ENCODE peak calls at places on chromosomes 1 and 21, in nine cellular contexts. One of them, this sample, is unnamed.

GRCh38 chr1:163046071-163046470 is 23.1 kb upstream of the RGS4 start:
- DNase-seq in kidney epithelial cell: no peak
- DNase-seq in Caco-2: no peak
- DNase-seq in CD8-positive, alpha-beta T cell: no peak
- DNase-seq in OCI-LY7: no peak
- DNase-seq in upper lobe of right lung: no peak
- DNase-seq in tibial nerve: no peak
- DNase-seq in suprapubic skin: no peak
- DNase-seq in mammary epithelial cell: peak
- DNase-seq in this sample: no peak

GRCh38 chr1:68811806-68812205 is 314.9 kb upstream of the DEPDC1 start:
- DNase-seq in Caco-2: no peak
- DNase-seq in OCI-LY7: no peak
- DNase-seq in mammary epithelial cell: peak
- DNase-seq in tibial nerve: no peak
- DNase-seq in kidney epithelial cell: no peak
- DNase-seq in upper lobe of right lung: no peak
- DNase-seq in CD8-positive, alpha-beta T cell: no peak
- DNase-seq in suprapubic skin: no peak
- DNase-seq in this sample: no peak

GRCh38 chr1:245094954-245095353 is 59.8 kb upstream of the KIF26B start:
- DNase-seq in mammary epithelial cell: no peak
- DNase-seq in tibial nerve: no peak
- DNase-seq in CD8-positive, alpha-beta T cell: no peak
- DNase-seq in upper lobe of right lung: no peak
- DNase-seq in suprapubic skin: no peak
- DNase-seq in Caco-2: no peak
- DNase-seq in OCI-LY7: no peak
- DNase-seq in kidney epithelial cell: no peak
- DNase-seq in this sample: no peak

GRCh38 chr1:237788069-237788468 is 102.7 kb downstream of the ZP4 start:
- DNase-seq in kidney epithelial cell: no peak
- DNase-seq in mammary epithelial cell: no peak
- DNase-seq in suprapubic skin: no peak
- DNase-seq in upper lobe of right lung: no peak
- DNase-seq in tibial nerve: no peak
- DNase-seq in CD8-positive, alpha-beta T cell: no peak
- DNase-seq in Caco-2: no peak
- DNase-seq in OCI-LY7: no peak
- DNase-seq in this sample: no peak

GRCh38 chr21:42105916-42106315 is 34.8 kb downstream of the UMODL1 start:
- DNase-seq in suprapubic skin: no peak
- DNase-seq in Caco-2: no peak
- DNase-seq in tibial nerve: no peak
- DNase-seq in upper lobe of right lung: no peak
- DNase-seq in CD8-positive, alpha-beta T cell: no peak
- DNase-seq in OCI-LY7: no peak
- DNase-seq in kidney epithelial cell: no peak
- DNase-seq in mammary epithelial cell: no peak
- DNase-seq in this sample: no peak

GRCh38 chr1:244395965-244396364 is 55.7 kb downstream of the ADSS2 start:
- DNase-seq in upper lobe of right lung: no peak
- DNase-seq in Caco-2: peak
- DNase-seq in CD8-positive, alpha-beta T cell: no peak
- DNase-seq in tibial nerve: no peak
- DNase-seq in suprapubic skin: no peak
- DNase-seq in OCI-LY7: no peak
- DNase-seq in mammary epithelial cell: peak
- DNase-seq in kidney epithelial cell: no peak
- DNase-seq in this sample: no peak

GRCh38 chr1:55302972-55303371 is 87.8 kb upstream of the USP24 start:
- DNase-seq in tibial nerve: no peak
- DNase-seq in OCI-LY7: no peak
- DNase-seq in kidney epithelial cell: no peak
- DNase-seq in suprapubic skin: no peak
- DNase-seq in mammary epithelial cell: no peak
- DNase-seq in CD8-positive, alpha-beta T cell: no peak
- DNase-seq in upper lobe of right lung: no peak
- DNase-seq in Caco-2: no peak
- DNase-seq in this sample: no peak

GRCh38 chr1:3393987-3394920 is 60.2 kb upstream of the ARHGEF16 start:
- DNase-seq in upper lobe of right lung: no peak
- DNase-seq in tibial nerve: no peak
- DNase-seq in mammary epithelial cell: no peak
- DNase-seq in OCI-LY7: no peak
- DNase-seq in kidney epithelial cell: no peak
- DNase-seq in Caco-2: no peak
- DNase-seq in suprapubic skin: no peak
- DNase-seq in CD8-positive, alpha-beta T cell: no peak
- DNase-seq in this sample: no peak

GRCh38 chr1:155934097-155934932 is at the start of gene KHDC4:
- DNase-seq in CD8-positive, alpha-beta T cell: peak
- DNase-seq in upper lobe of right lung: peak
- DNase-seq in suprapubic skin: peak
- DNase-seq in kidney epithelial cell: peak
- DNase-seq in tibial nerve: peak
- DNase-seq in Caco-2: peak
- DNase-seq in OCI-LY7: peak
- DNase-seq in mammary epithelial cell: peak
- DNase-seq in this sample: peak

GRCh38 chr1:172895050-172895460 is 155.7 kb downstream of the TNFSF18 start:
- DNase-seq in mammary epithelial cell: no peak
- DNase-seq in OCI-LY7: peak
- DNase-seq in Caco-2: no peak
- DNase-seq in upper lobe of right lung: no peak
- DNase-seq in suprapubic skin: no peak
- DNase-seq in tibial nerve: no peak
- DNase-seq in kidney epithelial cell: no peak
- DNase-seq in CD8-positive, alpha-beta T cell: peak
- DNase-seq in this sample: no peak

GRCh38 chr1:223621312-223621734 is 44.2 kb downstream of the CAPN8 start:
- DNase-seq in mammary epithelial cell: no peak
- DNase-seq in upper lobe of right lung: no peak
- DNase-seq in OCI-LY7: no peak
- DNase-seq in kidney epithelial cell: no peak
- DNase-seq in tibial nerve: no peak
- DNase-seq in Caco-2: no peak
- DNase-seq in CD8-positive, alpha-beta T cell: no peak
- DNase-seq in suprapubic skin: no peak
- DNase-seq in this sample: no peak

GRCh38 chr1:212118167-212118871 is 82.8 kb downstream of the DTL start:
- DNase-seq in kidney epithelial cell: peak
- DNase-seq in Caco-2: no peak
- DNase-seq in CD8-positive, alpha-beta T cell: no peak
- DNase-seq in OCI-LY7: no peak
- DNase-seq in suprapubic skin: no peak
- DNase-seq in mammary epithelial cell: peak
- DNase-seq in upper lobe of right lung: no peak
- DNase-seq in tibial nerve: no peak
- DNase-seq in this sample: no peak

GRCh38 chr1:88462481-88463261 is 221.4 kb upstream of the PKN2 start:
- DNase-seq in Caco-2: no peak
- DNase-seq in mammary epithelial cell: peak
- DNase-seq in tibial nerve: no peak
- DNase-seq in upper lobe of right lung: no peak
- DNase-seq in OCI-LY7: no peak
- DNase-seq in CD8-positive, alpha-beta T cell: no peak
- DNase-seq in suprapubic skin: no peak
- DNase-seq in kidney epithelial cell: peak
- DNase-seq in this sample: no peak

GRCh38 chr1:213683529-213683928 is 304.2 kb upstream of the PROX1 start:
- DNase-seq in CD8-positive, alpha-beta T cell: no peak
- DNase-seq in OCI-LY7: no peak
- DNase-seq in mammary epithelial cell: no peak
- DNase-seq in kidney epithelial cell: no peak
- DNase-seq in suprapubic skin: no peak
- DNase-seq in upper lobe of right lung: no peak
- DNase-seq in tibial nerve: no peak
- DNase-seq in Caco-2: no peak
- DNase-seq in this sample: no peak
- H3K4me3 ChIP-seq in CD8-positive, alpha-beta T cell: no peak
- H3K4me3 ChIP-seq in OCI-LY7: no peak
- H3K4me3 ChIP-seq in mammary epithelial cell: no peak
- H3K4me3 ChIP-seq in kidney epithelial cell: no peak
- H3K4me3 ChIP-seq in suprapubic skin: no peak
- H3K4me3 ChIP-seq in upper lobe of right lung: no peak
- H3K4me3 ChIP-seq in tibial nerve: no peak
- H3K4me3 ChIP-seq in Caco-2: no peak
- H3K4me3 ChIP-seq in this sample: no peak

GRCh38 chr1:60425528-60425927 is 352.0 kb upstream of the C1orf87 start:
- DNase-seq in suprapubic skin: no peak
- DNase-seq in tibial nerve: no peak
- DNase-seq in upper lobe of right lung: no peak
- DNase-seq in OCI-LY7: peak
- DNase-seq in mammary epithelial cell: no peak
- DNase-seq in Caco-2: no peak
- DNase-seq in kidney epithelial cell: no peak
- DNase-seq in CD8-positive, alpha-beta T cell: no peak
- DNase-seq in this sample: no peak
- TF ChIP-seq CTCF in suprapubic skin: peak
- TF ChIP-seq CTCF in tibial nerve: no peak
- TF ChIP-seq CTCF in upper lobe of right lung: peak
- TF ChIP-seq CTCF in OCI-LY7: peak
- TF ChIP-seq CTCF in mammary epithelial cell: peak
- TF ChIP-seq CTCF in Caco-2: peak
- TF ChIP-seq CTCF in kidney epithelial cell: no peak
- TF ChIP-seq CTCF in CD8-positive, alpha-beta T cell: no peak
- TF ChIP-seq CTCF in this sample: peak

GRCh38 chr1:169701261-169701802 is 10.1 kb downstream of the SELL start:
- DNase-seq in upper lobe of right lung: no peak
- DNase-seq in mammary epithelial cell: no peak
- DNase-seq in Caco-2: no peak
- DNase-seq in kidney epithelial cell: no peak
- DNase-seq in OCI-LY7: peak
- DNase-seq in suprapubic skin: no peak
- DNase-seq in tibial nerve: no peak
- DNase-seq in CD8-positive, alpha-beta T cell: no peak
- DNase-seq in this sample: no peak
- H3K4me3 ChIP-seq in upper lobe of right lung: no peak
- H3K4me3 ChIP-seq in mammary epithelial cell: no peak
- H3K4me3 ChIP-seq in Caco-2: no peak
- H3K4me3 ChIP-seq in kidney epithelial cell: no peak
- H3K4me3 ChIP-seq in OCI-LY7: no peak
- H3K4me3 ChIP-seq in suprapubic skin: no peak
- H3K4me3 ChIP-seq in tibial nerve: no peak
- H3K4me3 ChIP-seq in CD8-positive, alpha-beta T cell: peak
- H3K4me3 ChIP-seq in this sample: no peak

DNA sequence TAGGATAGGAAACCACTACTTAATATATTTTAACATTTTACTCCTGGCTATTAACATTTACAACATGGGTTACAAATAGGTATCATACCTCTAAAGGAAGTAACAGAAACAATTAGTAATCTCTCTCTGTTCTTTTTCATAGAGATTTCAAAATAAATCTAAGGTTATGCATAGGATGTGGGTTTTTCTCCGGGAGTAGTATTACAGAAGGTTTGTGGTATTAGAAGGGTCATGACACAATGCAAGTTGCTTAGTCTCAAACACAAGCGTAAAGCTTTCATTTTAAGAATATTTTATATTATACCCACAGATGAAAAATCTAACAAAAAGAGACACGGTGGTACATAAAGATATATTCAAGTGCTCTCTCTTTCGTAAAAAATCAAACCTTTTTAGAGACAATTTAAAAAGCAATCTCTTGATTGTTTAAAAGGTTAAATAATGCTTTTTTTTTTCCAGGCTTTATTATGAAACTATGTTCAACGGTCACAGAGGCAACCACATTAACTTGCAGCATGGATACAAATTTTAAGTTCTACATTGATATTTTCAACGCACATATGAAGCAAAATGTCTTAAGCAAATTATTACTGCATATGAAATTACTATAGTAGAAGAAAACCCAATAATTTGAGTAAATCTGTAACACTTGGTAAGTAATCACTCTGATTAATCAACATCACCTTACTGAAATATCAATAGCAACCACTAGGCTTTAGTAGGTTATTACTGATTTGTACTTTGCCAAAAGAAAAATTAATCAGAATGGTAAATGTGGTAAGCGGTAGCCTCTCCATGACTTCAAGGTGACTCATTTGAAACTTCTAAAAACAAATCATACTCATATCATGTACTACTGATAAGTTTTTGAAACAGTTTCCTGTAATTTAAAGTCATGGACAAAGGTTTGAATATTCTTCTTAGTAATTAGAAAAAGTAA is 97.4 kb upstream of the GFI1 start:
- DNase-seq in mammary epithelial cell: peak
- DNase-seq in Caco-2: no peak
- DNase-seq in OCI-LY7: no peak
- DNase-seq in suprapubic skin: no peak
- DNase-seq in upper lobe of right lung: no peak
- DNase-seq in tibial nerve: no peak
- DNase-seq in kidney epithelial cell: peak
- DNase-seq in CD8-positive, alpha-beta T cell: no peak
- DNase-seq in this sample: no peak
- TF ChIP-seq CTCF in mammary epithelial cell: peak
- TF ChIP-seq CTCF in Caco-2: no peak
- TF ChIP-seq CTCF in OCI-LY7: no peak
- TF ChIP-seq CTCF in suprapubic skin: no peak
- TF ChIP-seq CTCF in upper lobe of right lung: no peak
- TF ChIP-seq CTCF in tibial nerve: no peak
- TF ChIP-seq CTCF in kidney epithelial cell: no peak
- TF ChIP-seq CTCF in CD8-positive, alpha-beta T cell: no peak
- TF ChIP-seq CTCF in this sample: no peak

DNA sequence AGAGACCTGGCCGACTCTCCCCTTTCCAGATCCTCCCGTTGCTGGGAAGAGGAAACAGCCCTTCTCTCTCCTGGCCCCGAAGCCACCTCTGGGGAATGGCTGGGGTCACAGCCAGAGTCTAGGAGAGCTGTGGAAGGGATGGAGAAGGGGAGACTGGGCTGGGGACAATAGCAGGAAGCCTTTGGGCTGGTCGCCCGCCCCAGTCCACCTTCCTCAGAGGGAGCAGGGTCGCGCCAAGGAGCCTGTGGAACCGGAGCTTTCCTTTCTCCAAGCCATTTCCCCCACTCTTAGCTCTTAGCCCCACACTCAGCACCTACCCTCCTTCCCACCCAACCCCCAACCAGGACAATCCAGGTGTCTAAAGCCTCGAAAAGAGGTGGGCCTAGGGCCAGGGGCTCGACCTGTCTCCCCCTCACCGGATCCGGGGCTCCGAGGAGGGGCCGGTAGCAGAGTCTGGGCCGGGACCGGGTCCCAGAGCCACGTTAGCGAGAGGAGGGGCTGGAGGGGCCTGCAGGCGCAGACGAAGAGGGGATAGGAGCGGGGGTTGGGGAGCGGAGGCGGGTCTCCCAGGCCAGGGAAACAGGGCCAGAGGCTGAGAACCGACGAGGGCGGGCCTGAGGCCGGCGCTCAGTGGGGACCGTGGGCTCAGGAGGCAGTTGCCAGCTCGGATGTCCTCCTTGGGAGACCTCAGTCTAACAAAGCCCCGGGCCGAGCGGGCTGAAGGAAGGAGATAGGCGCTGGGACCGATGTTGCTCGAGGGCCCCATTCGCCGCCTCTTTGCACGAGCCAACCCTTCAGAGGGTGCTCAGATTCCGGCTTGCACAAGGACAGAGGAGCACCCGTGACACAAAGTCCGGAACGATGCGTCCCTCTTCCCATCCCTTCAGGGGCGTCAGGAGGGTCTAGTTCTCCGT is 1.0 kb downstream of the SEMA6C start:
- DNase-seq in suprapubic skin: no peak
- DNase-seq in upper lobe of right lung: peak
- DNase-seq in OCI-LY7: no peak
- DNase-seq in kidney epithelial cell: no peak
- DNase-seq in CD8-positive, alpha-beta T cell: no peak
- DNase-seq in Caco-2: no peak
- DNase-seq in mammary epithelial cell: no peak
- DNase-seq in tibial nerve: no peak
- DNase-seq in this sample: no peak
- H3K4me3 ChIP-seq in suprapubic skin: peak
- H3K4me3 ChIP-seq in upper lobe of right lung: peak
- H3K4me3 ChIP-seq in OCI-LY7: peak
- H3K4me3 ChIP-seq in kidney epithelial cell: peak
- H3K4me3 ChIP-seq in CD8-positive, alpha-beta T cell: peak
- H3K4me3 ChIP-seq in Caco-2: peak
- H3K4me3 ChIP-seq in mammary epithelial cell: peak
- H3K4me3 ChIP-seq in tibial nerve: peak
- H3K4me3 ChIP-seq in this sample: peak